ENCODE peak calls at places on chromosome 4, in six cellular contexts. A is fibroblast of the aortic adventitia, N is tibial nerve, E is epithelial cell of esophagus, G is neural crest cell, R is mesothelial cell of epicardium. F is an unnamed sample.

GRCh38 chr4:81844717-81845116 is 373.0 kb upstream of the RASGEF1B start:
- DNase-seq in A (peak), N (peak), E (peak), G (peak), R (peak), F (peak)

GRCh38 chr4:105657117-105657765 is 51.2 kb downstream of the INTS12 start:
- DNase-seq in A (peak), N (no peak), E (peak), G (no peak), R (no peak), F (no peak)

GRCh38 chr4:10640535-10641159 is 43.9 kb downstream of the CLNK start:
- DNase-seq in A (peak), N (peak), E (peak), G (no peak), R (no peak), F (no peak)

GRCh38 chr4:124526321-124526720 is 186.2 kb downstream of the ANKRD50 start:
- DNase-seq in A (no peak), N (no peak), E (no peak), G (no peak), R (no peak), F (no peak)

GRCh38 chr4:185283723-185284122 is 74.3 kb downstream of the SNX25 start:
- DNase-seq in A (peak), N (no peak), E (peak), G (no peak), R (no peak), F (no peak)

GRCh38 chr4:53586121-53586816 is 5.0 kb downstream of the LNX1 start:
- DNase-seq in A (peak), N (no peak), E (peak), G (no peak), R (no peak), F (no peak)

GRCh38 chr4:138977525-138977924 is 38.1 kb upstream of the NOCT start:
- DNase-seq in A (no peak), N (no peak), E (no peak), G (no peak), R (no peak), F (no peak)

GRCh38 chr4:79657379-79657778 is 249.4 kb upstream of the GK2 start:
- DNase-seq in A (no peak), N (no peak), E (no peak), G (no peak), R (no peak), F (no peak)

GRCh38 chr4:1985780-1986577 is 22.8 kb downstream of the NELFA start:
- DNase-seq in A (no peak), N (no peak), E (no peak), G (no peak), R (no peak), F (no peak)

GRCh38 chr4:140968371-140968770 is 164.9 kb downstream of the RNF150 start:
- DNase-seq in A (no peak), N (no peak), E (no peak), G (no peak), R (no peak), F (no peak)

GRCh38 chr4:26568446-26568994 is 15.4 kb upstream of the TBC1D19 start:
- DNase-seq in A (peak), N (no peak), E (peak), G (no peak), R (no peak), F (no peak)

GRCh38 chr4:88584471-88584900 is 7.8 kb upstream of the HERC3 start:
- DNase-seq in A (no peak), N (no peak), E (no peak), G (no peak), R (no peak), F (no peak)

GRCh38 chr4:111838406-111838930 is 306.8 kb upstream of the FAM241A start:
- DNase-seq in A (no peak), N (no peak), E (no peak), G (no peak), R (no peak), F (no peak)

GRCh38 chr4:1615786-1616573 is 68.1 kb downstream of the FAM53A start:
- DNase-seq in A (no peak), N (no peak), E (no peak), G (no peak), R (no peak), F (no peak)

GRCh38 chr4:25022741-25023140 is 8.0 kb downstream of the LGI2 start:
- DNase-seq in A (no peak), N (no peak), E (no peak), G (no peak), R (no peak), F (no peak)

GRCh38 chr4:148112231-148112982 is 329.8 kb downstream of the NR3C2 start:
- DNase-seq in A (peak), N (no peak), E (peak), G (no peak), R (no peak), F (no peak)

GRCh38 chr4:4714330-4714729 is 145.1 kb upstream of the MSX1 start:
- DNase-seq in A (no peak), N (no peak), E (no peak), G (no peak), R (no peak), F (no peak)

GRCh38 chr4:56698329-56698728 is 17.2 kb upstream of the HOPX start:
- DNase-seq in A (peak), N (no peak), E (peak), G (no peak), R (no peak), F (no peak)

GRCh38 chr4:105895324-105895608 is at the start of gene NPNT:
- DNase-seq in A (no peak), N (no peak), E (no peak), G (peak), R (peak), F (no peak)

GRCh38 chr4:153205028-153205648 is 895 bp downstream of the TRIM2 start:
- DNase-seq in A (no peak), N (no peak), E (no peak), G (no peak), R (no peak), F (no peak)

GRCh38 chr4:48025005-48025404 is 8.4 kb downstream of the NIPAL1 start:
- DNase-seq in A (peak), N (no peak), E (peak), G (no peak), R (no peak), F (no peak)

GRCh38 chr4:139902328-139903217 is 237.0 kb downstream of the MGST2 start:
- DNase-seq in A (no peak), N (no peak), E (no peak), G (no peak), R (no peak), F (no peak)

GRCh38 chr4:109803924-109804571 is 2.2 kb upstream of the CFI start:
- DNase-seq in A (peak), N (no peak), E (peak), G (no peak), R (no peak), F (no peak)

GRCh38 chr4:168979338-168979737 is 30.7 kb downstream of the CBR4 start:
- DNase-seq in A (no peak), N (no peak), E (no peak), G (no peak), R (no peak), F (no peak)

GRCh38 chr4:90990298-90990697 is 863.1 kb downstream of the CCSER1 start:
- DNase-seq in A (no peak), N (no peak), E (no peak), G (no peak), R (no peak), F (no peak)

GRCh38 chr4:3519468-3520264 is 12.6 kb downstream of the LRPAP1 start:
- DNase-seq in A (no peak), N (no peak), E (no peak), G (no peak), R (no peak), F (no peak)

GRCh38 chr4:182788197-182788596 is 129.0 kb downstream of the DCTD start:
- DNase-seq in A (no peak), N (no peak), E (no peak), G (no peak), R (no peak), F (no peak)

GRCh38 chr4:169133932-169134331 is 123.9 kb upstream of the CBR4 start:
- DNase-seq in A (no peak), N (no peak), E (no peak), G (peak), R (no peak), F (no peak)

GRCh38 chr4:9944431-9945425 is 76.6 kb downstream of the SLC2A9 start:
- DNase-seq in A (no peak), N (no peak), E (peak), G (no peak), R (no peak), F (no peak)

GRCh38 chr4:2787230-2788100 is 5.4 kb upstream of the SH3BP2 start:
- DNase-seq in A (no peak), N (no peak), E (no peak), G (no peak), R (no peak), F (peak)

GRCh38 chr4:19987746-19988145 is 264.0 kb upstream of the SLIT2 start:
- DNase-seq in A (peak), N (no peak), E (peak), G (no peak), R (no peak), F (no peak)

GRCh38 chr4:13160906-13161305 is 323.2 kb downstream of the RAB28 start:
- DNase-seq in A (peak), N (no peak), E (no peak), G (no peak), R (no peak), F (no peak)

GRCh38 chr4:139523076-139523475 is 32.9 kb downstream of the SETD7 start:
- DNase-seq in A (no peak), N (no peak), E (no peak), G (no peak), R (no peak), F (no peak)

GRCh38 chr4:164012396-164013027 is 518.0 kb downstream of the TMA16 start:
- DNase-seq in A (no peak), N (no peak), E (peak), G (peak), R (peak), F (no peak)

GRCh38 chr4:182704903-182705302 is 212.3 kb downstream of the DCTD start:
- DNase-seq in A (no peak), N (no peak), E (no peak), G (no peak), R (no peak), F (no peak)

GRCh38 chr4:5888222-5888701 is 4.6 kb downstream of the CRMP1 start:
- DNase-seq in A (no peak), N (no peak), E (no peak), G (peak), R (no peak), F (no peak)

GRCh38 chr4:139247241-139247640 is 32.8 kb downstream of the MGARP start:
- DNase-seq in A (peak), N (no peak), E (peak), G (no peak), R (no peak), F (no peak)

GRCh38 chr4:141046255-141046654 is 87.0 kb downstream of the RNF150 start:
- DNase-seq in A (peak), N (no peak), E (peak), G (no peak), R (no peak), F (no peak)

DNA sequence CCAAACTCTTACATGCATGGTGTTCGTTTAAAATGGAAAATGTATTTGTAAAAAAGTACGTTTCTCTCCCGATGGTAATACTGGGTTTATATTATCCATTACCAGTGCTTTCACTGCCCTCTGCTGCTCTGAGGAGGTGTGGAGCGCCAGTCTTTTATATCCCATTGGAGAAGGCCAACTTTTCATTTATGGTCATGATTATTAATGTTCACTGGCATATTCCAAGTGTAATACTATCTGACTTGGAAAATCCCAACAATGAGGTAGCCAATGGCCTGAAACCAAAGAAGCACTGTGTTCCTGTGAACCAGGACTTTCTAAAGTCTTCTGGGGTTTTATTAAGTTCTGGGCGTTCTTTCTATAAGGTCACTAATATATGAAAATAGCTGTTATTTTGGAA is 80.7 kb downstream of the SYNPO2 start:
- DNase-seq in A (peak), N (peak), E (peak), G (no peak), R (no peak), F (no peak)
- TF ChIP-seq CTCF in A (peak), N (peak), E (peak), G (peak), R (no peak), F (no peak)

GRCh38 chr4:114494257-114494803 is 104.3 kb upstream of the UGT8 start:
- DNase-seq in A (no peak), N (no peak), E (peak), G (no peak), R (no peak), F (no peak)

GRCh38 chr4:114497116-114497515 is 101.5 kb upstream of the UGT8 start:
- DNase-seq in A (no peak), N (no peak), E (no peak), G (no peak), R (no peak), F (no peak)

GRCh38 chr4:114495471-114495928 is 103.1 kb upstream of the UGT8 start:
- DNase-seq in A (no peak), N (no peak), E (peak), G (peak), R (no peak), F (no peak)
- TF ChIP-seq CTCF in A (no peak), N (no peak), E (no peak), G (no peak), R (no peak), F (no peak)

GRCh38 chr4:16794816-16795445 is 103.5 kb downstream of the LDB2 start:
- DNase-seq in A (peak), N (peak), E (peak), G (peak), R (peak), F (peak)
- TF ChIP-seq CTCF in A (peak), N (peak), E (peak), G (peak), R (peak), F (peak)

DNA sequence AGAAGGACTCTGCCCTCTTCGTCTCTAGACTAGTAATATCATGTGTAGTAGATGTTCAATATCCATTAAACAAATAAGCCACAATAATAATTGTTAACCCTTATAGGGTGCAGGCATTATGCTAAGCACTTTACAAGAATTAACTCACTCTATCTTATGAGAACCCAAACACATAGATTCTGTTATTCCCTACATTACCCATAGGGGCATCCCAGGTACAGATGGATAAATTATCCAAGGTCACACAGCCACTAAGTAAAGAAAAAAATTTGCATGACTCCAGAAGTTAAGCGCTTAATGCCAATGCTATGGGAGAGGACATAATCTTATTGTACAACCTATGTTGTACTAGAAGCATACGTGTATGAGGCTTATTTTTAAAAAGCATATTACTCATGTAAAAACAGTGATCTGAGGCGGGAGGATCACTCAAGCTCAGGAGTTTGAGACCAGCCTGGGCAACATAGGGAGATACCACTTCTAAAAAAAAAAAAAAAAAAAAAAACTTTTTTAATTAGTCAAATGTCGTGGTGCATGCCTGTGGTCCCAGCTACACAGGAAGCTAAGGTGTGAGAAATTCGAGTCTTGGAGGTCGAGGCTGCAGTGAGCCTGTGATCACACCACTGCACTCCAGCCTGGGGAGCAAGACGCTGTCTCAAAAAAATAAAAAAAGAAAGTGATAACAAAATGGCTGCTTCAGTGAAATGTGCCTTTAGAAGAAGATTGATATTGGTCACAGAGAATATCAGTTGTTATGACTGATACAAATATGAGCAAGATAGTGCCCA is 13.6 kb downstream of the LDB2 start:
- DNase-seq in A (no peak), N (no peak), E (no peak), G (no peak), R (no peak), F (no peak)
- TF ChIP-seq CTCF in A (no peak), N (no peak), E (no peak), G (peak), R (peak), F (no peak)

DNA sequence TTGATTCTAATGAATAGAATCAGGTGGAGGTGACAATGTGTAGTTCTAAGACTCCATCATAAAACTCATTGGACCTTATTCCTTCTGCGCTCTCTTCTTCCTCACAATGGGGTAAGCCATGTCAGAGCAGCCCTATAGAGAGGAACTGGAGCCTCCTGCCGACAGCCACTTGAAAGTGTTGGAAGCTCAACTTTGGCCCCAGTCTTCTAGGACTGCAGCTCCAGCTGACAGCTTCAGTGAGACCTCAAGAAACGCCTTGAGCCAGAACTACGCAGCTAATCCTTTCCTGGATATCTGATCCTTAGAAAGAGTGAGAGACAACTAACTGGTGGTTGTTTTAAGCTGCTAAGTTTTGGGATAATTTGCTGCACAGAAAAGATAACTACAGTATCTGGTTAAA is 22.1 kb upstream of the ADH7 start:
- DNase-seq in A (peak), N (no peak), E (peak), G (no peak), R (no peak), F (no peak)
- TF ChIP-seq CTCF in A (no peak), N (no peak), E (peak), G (no peak), R (no peak), F (no peak)

F was measured in natural killer cell.